ENCODE peak calls at places on chromosomes 5 and 9, in seven cellular contexts. One of them, this sample, is unnamed.

GRCh38 chr5:108387756-108388155 is 5.9 kb upstream of the FBXL17 start:
- DNase-seq in stomach: no peak
- DNase-seq in CD8-positive, alpha-beta T cell: no peak
- DNase-seq in endothelial cell of umbilical vein: no peak
- DNase-seq in SK-N-SH: no peak
- DNase-seq in bronchial epithelial cell: no peak
- DNase-seq in SJSA1: no peak
- DNase-seq in this sample: no peak

GRCh38 chr9:134626576-134627416 is 14.8 kb upstream of the COL5A1 start:
- DNase-seq in stomach: no peak
- DNase-seq in CD8-positive, alpha-beta T cell: no peak
- DNase-seq in endothelial cell of umbilical vein: no peak
- DNase-seq in SK-N-SH: no peak
- DNase-seq in bronchial epithelial cell: peak; percentile 18
- DNase-seq in SJSA1: no peak
- DNase-seq in this sample: peak; percentile 75

GRCh38 chr5:169545762-169546161 is 37.8 kb upstream of the SPDL1 start:
- DNase-seq in stomach: no peak
- DNase-seq in CD8-positive, alpha-beta T cell: no peak
- DNase-seq in endothelial cell of umbilical vein: no peak
- DNase-seq in SK-N-SH: no peak
- DNase-seq in bronchial epithelial cell: peak; percentile 76
- DNase-seq in SJSA1: no peak
- DNase-seq in this sample: peak; percentile 14

GRCh38 chr5:54646285-54647101 is 128.9 kb downstream of the SNX18 start:
- DNase-seq in stomach: peak; percentile 73
- DNase-seq in CD8-positive, alpha-beta T cell: peak; percentile 69
- DNase-seq in endothelial cell of umbilical vein: peak; percentile 73
- DNase-seq in SK-N-SH: no peak
- DNase-seq in bronchial epithelial cell: peak; percentile 89
- DNase-seq in SJSA1: peak; percentile 47
- DNase-seq in this sample: peak; percentile 97

GRCh38 chr5:138504799-138505198 is 38.2 kb downstream of the ETF1 start:
- DNase-seq in stomach: peak; percentile 47
- DNase-seq in CD8-positive, alpha-beta T cell: no peak
- DNase-seq in endothelial cell of umbilical vein: peak; percentile 14
- DNase-seq in SK-N-SH: no peak
- DNase-seq in bronchial epithelial cell: peak; percentile 98
- DNase-seq in SJSA1: no peak
- DNase-seq in this sample: no peak

GRCh38 chr5:97245371-97245770 is 62.3 kb upstream of the RIOK2 start:
- DNase-seq in stomach: no peak
- DNase-seq in CD8-positive, alpha-beta T cell: no peak
- DNase-seq in endothelial cell of umbilical vein: no peak
- DNase-seq in SK-N-SH: no peak
- DNase-seq in bronchial epithelial cell: no peak
- DNase-seq in SJSA1: no peak
- DNase-seq in this sample: no peak

GRCh38 chr9:10228082-10228481 is 384.7 kb downstream of the PTPRD start:
- DNase-seq in stomach: no peak
- DNase-seq in CD8-positive, alpha-beta T cell: no peak
- DNase-seq in endothelial cell of umbilical vein: no peak
- DNase-seq in SK-N-SH: no peak
- DNase-seq in bronchial epithelial cell: peak; percentile 35
- DNase-seq in SJSA1: no peak
- DNase-seq in this sample: no peak

GRCh38 chr5:90395005-90395404 is 14.6 kb downstream of the CETN3 start:
- DNase-seq in stomach: no peak
- DNase-seq in CD8-positive, alpha-beta T cell: no peak
- DNase-seq in endothelial cell of umbilical vein: no peak
- DNase-seq in SK-N-SH: no peak
- DNase-seq in bronchial epithelial cell: no peak
- DNase-seq in SJSA1: no peak
- DNase-seq in this sample: no peak

GRCh38 chr9:112173489-112174222 is 1.4 kb downstream of the SUSD1 start:
- DNase-seq in stomach: no peak
- DNase-seq in CD8-positive, alpha-beta T cell: no peak
- DNase-seq in endothelial cell of umbilical vein: no peak
- DNase-seq in SK-N-SH: no peak
- DNase-seq in bronchial epithelial cell: no peak
- DNase-seq in SJSA1: no peak
- DNase-seq in this sample: no peak
- H3K4me3 ChIP-seq in stomach: peak overlapping the region; percentile 68
- H3K4me3 ChIP-seq in CD8-positive, alpha-beta T cell: peak overlapping the region; percentile 73
- H3K4me3 ChIP-seq in endothelial cell of umbilical vein: no peak overlapping the region
- H3K4me3 ChIP-seq in SK-N-SH: no peak overlapping the region
- H3K4me3 ChIP-seq in bronchial epithelial cell: no peak overlapping the region
- H3K4me3 ChIP-seq in SJSA1: peak overlapping the region; percentile 62
- H3K4me3 ChIP-seq in this sample: no peak overlapping the region

DNA sequence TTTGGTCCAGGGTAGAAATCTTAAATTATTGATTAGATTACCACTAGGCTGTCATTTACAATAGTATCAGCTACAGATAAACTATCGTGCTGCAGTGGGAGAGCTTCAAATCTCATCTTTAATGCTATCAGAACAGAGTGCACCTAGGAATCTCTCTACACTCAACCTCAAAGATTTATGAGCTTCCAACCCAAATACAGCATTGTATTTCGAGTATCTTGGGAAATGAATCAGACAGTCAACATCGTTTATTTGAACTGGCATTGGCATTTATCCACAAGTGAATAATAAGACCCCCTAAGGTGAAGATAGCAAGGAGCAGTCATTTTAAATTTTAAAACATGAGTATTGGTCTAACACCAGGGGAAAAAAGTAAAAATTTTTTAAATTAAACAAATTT is 1203.2 kb downstream of the CDH12 start:
- DNase-seq in stomach: no peak
- DNase-seq in CD8-positive, alpha-beta T cell: no peak
- DNase-seq in endothelial cell of umbilical vein: no peak
- DNase-seq in SK-N-SH: no peak
- DNase-seq in bronchial epithelial cell: no peak
- DNase-seq in SJSA1: no peak
- DNase-seq in this sample: peak; percentile 2
- H3K4me3 ChIP-seq in stomach: no peak overlapping the region
- H3K4me3 ChIP-seq in CD8-positive, alpha-beta T cell: no peak overlapping the region
- H3K4me3 ChIP-seq in endothelial cell of umbilical vein: no peak overlapping the region
- H3K4me3 ChIP-seq in SK-N-SH: no peak overlapping the region
- H3K4me3 ChIP-seq in bronchial epithelial cell: no peak overlapping the region
- H3K4me3 ChIP-seq in SJSA1: no peak overlapping the region
- H3K4me3 ChIP-seq in this sample: no peak overlapping the region

GRCh38 chr9:130173462-130173876 is 1.3 kb downstream of the NCS1 start:
- DNase-seq in stomach: no peak
- DNase-seq in CD8-positive, alpha-beta T cell: no peak
- DNase-seq in endothelial cell of umbilical vein: no peak
- DNase-seq in SK-N-SH: peak; percentile 72
- DNase-seq in bronchial epithelial cell: no peak
- DNase-seq in SJSA1: no peak
- DNase-seq in this sample: no peak
- H3K4me3 ChIP-seq in stomach: peak overlapping the region; percentile 58
- H3K4me3 ChIP-seq in CD8-positive, alpha-beta T cell: no peak overlapping the region
- H3K4me3 ChIP-seq in endothelial cell of umbilical vein: peak overlapping the region; percentile 60
- H3K4me3 ChIP-seq in SK-N-SH: peak overlapping the region; percentile 67
- H3K4me3 ChIP-seq in bronchial epithelial cell: peak overlapping the region; percentile 51
- H3K4me3 ChIP-seq in SJSA1: peak overlapping the region; percentile 82
- H3K4me3 ChIP-seq in this sample: peak overlapping the region; percentile 65

GRCh38 chr5:181281984-181282316 is 21.0 kb upstream of the TRIM52 start:
- DNase-seq in stomach: no peak
- DNase-seq in CD8-positive, alpha-beta T cell: no peak
- DNase-seq in endothelial cell of umbilical vein: no peak
- DNase-seq in SK-N-SH: no peak
- DNase-seq in bronchial epithelial cell: no peak
- DNase-seq in SJSA1: no peak
- DNase-seq in this sample: no peak
- H3K4me3 ChIP-seq in stomach: no peak overlapping the region
- H3K4me3 ChIP-seq in CD8-positive, alpha-beta T cell: no peak overlapping the region
- H3K4me3 ChIP-seq in endothelial cell of umbilical vein: no peak overlapping the region
- H3K4me3 ChIP-seq in SK-N-SH: peak overlapping the region; percentile 82
- H3K4me3 ChIP-seq in bronchial epithelial cell: no peak overlapping the region
- H3K4me3 ChIP-seq in SJSA1: no peak overlapping the region
- H3K4me3 ChIP-seq in this sample: no peak overlapping the region

GRCh38 chr5:16192311-16192710 is 12.7 kb upstream of the MARCHF11 start:
- DNase-seq in stomach: no peak
- DNase-seq in CD8-positive, alpha-beta T cell: no peak
- DNase-seq in endothelial cell of umbilical vein: no peak
- DNase-seq in SK-N-SH: no peak
- DNase-seq in bronchial epithelial cell: no peak
- DNase-seq in SJSA1: no peak
- DNase-seq in this sample: no peak
- H3K4me3 ChIP-seq in stomach: no peak overlapping the region
- H3K4me3 ChIP-seq in CD8-positive, alpha-beta T cell: no peak overlapping the region
- H3K4me3 ChIP-seq in endothelial cell of umbilical vein: no peak overlapping the region
- H3K4me3 ChIP-seq in SK-N-SH: no peak overlapping the region
- H3K4me3 ChIP-seq in bronchial epithelial cell: no peak overlapping the region
- H3K4me3 ChIP-seq in SJSA1: no peak overlapping the region
- H3K4me3 ChIP-seq in this sample: no peak overlapping the region

GRCh38 chr5:1295650-1296037 is 776 bp upstream of the TERT start:
- DNase-seq in stomach: no peak
- DNase-seq in CD8-positive, alpha-beta T cell: no peak
- DNase-seq in endothelial cell of umbilical vein: no peak
- DNase-seq in SK-N-SH: no peak
- DNase-seq in bronchial epithelial cell: no peak
- DNase-seq in SJSA1: no peak
- DNase-seq in this sample: no peak
- H3K4me3 ChIP-seq in stomach: peak overlapping the region; percentile 31
- H3K4me3 ChIP-seq in CD8-positive, alpha-beta T cell: no peak overlapping the region
- H3K4me3 ChIP-seq in endothelial cell of umbilical vein: no peak overlapping the region
- H3K4me3 ChIP-seq in SK-N-SH: peak overlapping the region; percentile 56
- H3K4me3 ChIP-seq in bronchial epithelial cell: no peak overlapping the region
- H3K4me3 ChIP-seq in SJSA1: no peak overlapping the region
- H3K4me3 ChIP-seq in this sample: no peak overlapping the region

GRCh38 chr5:72170101-72170500 is 62.8 kb downstream of the MAP1B start:
- DNase-seq in stomach: no peak
- DNase-seq in CD8-positive, alpha-beta T cell: no peak
- DNase-seq in endothelial cell of umbilical vein: no peak
- DNase-seq in SK-N-SH: no peak
- DNase-seq in bronchial epithelial cell: no peak
- DNase-seq in SJSA1: no peak
- DNase-seq in this sample: peak; percentile 58

GRCh38 chr5:72163349-72163983 is 56.2 kb downstream of the MAP1B start:
- DNase-seq in stomach: no peak
- DNase-seq in CD8-positive, alpha-beta T cell: no peak
- DNase-seq in endothelial cell of umbilical vein: no peak
- DNase-seq in SK-N-SH: no peak
- DNase-seq in bronchial epithelial cell: no peak
- DNase-seq in SJSA1: no peak
- DNase-seq in this sample: no peak

GRCh38 chr5:72167790-72168189 is 60.5 kb downstream of the MAP1B start:
- DNase-seq in stomach: no peak
- DNase-seq in CD8-positive, alpha-beta T cell: no peak
- DNase-seq in endothelial cell of umbilical vein: no peak
- DNase-seq in SK-N-SH: no peak
- DNase-seq in bronchial epithelial cell: no peak
- DNase-seq in SJSA1: no peak
- DNase-seq in this sample: no peak

GRCh38 chr5:72166070-72166979 is 59.0 kb downstream of the MAP1B start:
- DNase-seq in stomach: no peak
- DNase-seq in CD8-positive, alpha-beta T cell: no peak
- DNase-seq in endothelial cell of umbilical vein: peak; percentile 89
- DNase-seq in SK-N-SH: peak; percentile 78
- DNase-seq in bronchial epithelial cell: peak; percentile 83
- DNase-seq in SJSA1: no peak
- DNase-seq in this sample: peak; percentile 51

DNA sequence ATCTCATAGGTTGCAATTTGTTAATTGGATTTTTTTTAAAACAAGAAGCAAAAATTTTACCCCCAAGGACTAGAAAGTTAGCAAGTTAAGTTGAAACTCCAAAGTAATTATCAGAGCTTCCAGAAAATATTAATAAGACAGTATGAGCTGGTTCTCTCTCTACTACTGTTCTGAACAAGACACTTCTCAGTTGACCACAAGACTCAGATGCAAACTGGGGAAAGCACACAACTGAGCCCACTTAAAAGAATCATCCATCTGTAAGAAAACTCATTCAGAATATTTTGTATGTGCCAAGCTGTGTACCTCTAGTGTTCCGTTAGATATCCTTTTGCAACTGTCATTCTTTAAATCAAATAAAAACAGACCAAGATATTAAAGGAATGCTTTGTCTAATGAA is 60.0 kb downstream of the MAP1B start:
- DNase-seq in stomach: no peak
- DNase-seq in CD8-positive, alpha-beta T cell: no peak
- DNase-seq in endothelial cell of umbilical vein: no peak
- DNase-seq in SK-N-SH: no peak
- DNase-seq in bronchial epithelial cell: no peak
- DNase-seq in SJSA1: no peak
- DNase-seq in this sample: no peak
- H3K4me3 ChIP-seq in stomach: no peak overlapping the region
- H3K4me3 ChIP-seq in CD8-positive, alpha-beta T cell: no peak overlapping the region
- H3K4me3 ChIP-seq in endothelial cell of umbilical vein: no peak overlapping the region
- H3K4me3 ChIP-seq in SK-N-SH: peak overlapping the region; percentile 10
- H3K4me3 ChIP-seq in bronchial epithelial cell: no peak overlapping the region
- H3K4me3 ChIP-seq in SJSA1: no peak overlapping the region
- H3K4me3 ChIP-seq in this sample: no peak overlapping the region

This sample was measured in choroid plexus epithelial cell.